ENCODE peak calls at places on chromosomes 16 and 17, in four cellular contexts. Q is H9, A is neuronal stem cell, R is mesenchymal stem cell. S is an unnamed sample.

GRCh38 chr16:49250689-49251088 is 30.9 kb downstream of the CBLN1 start:
- DNase-seq in R (no peak), A (no peak), Q (no peak), S (peak; percentile 48)

GRCh38 chr16:72291531-72291981 is 119.6 kb upstream of the PMFBP1 start:
- DNase-seq in A (no peak), R (peak; percentile 89), Q (no peak), S (no peak)

GRCh38 chr16:77918792-77919707 is 103.3 kb upstream of the CLEC3A start:
- DNase-seq in A (no peak), Q (no peak), R (peak; percentile 85), S (no peak)

GRCh38 chr17:81436294-81436849 is 41.1 kb downstream of the BAHCC1 start:
- DNase-seq in Q (no peak), A (no peak), R (peak; percentile 36), S (no peak)

GRCh38 chr17:39800540-39800939 is 62.8 kb downstream of the GRB7 start:
- DNase-seq in R (no peak), A (no peak), Q (no peak), S (no peak)

GRCh38 chr17:633133-633532 is 81.5 kb downstream of the VPS53 start:
- DNase-seq in R (peak; percentile 17), Q (no peak), A (no peak), S (no peak)

GRCh38 chr17:7885357-7886226 is 3.0 kb upstream of the CHD3 start:
- DNase-seq in Q (peak; percentile 58), A (peak; percentile 70), R (peak; percentile 64), S (peak; percentile 77)

GRCh38 chr16:75550211-75550662 is 5.8 kb downstream of the TMEM231 start:
- DNase-seq in R (peak; percentile 49), A (no peak), Q (peak; percentile 82), S (peak; percentile 92)

GRCh38 chr17:56786989-56787482 is 46.7 kb downstream of the C17orf67 start:
- DNase-seq in Q (no peak), A (no peak), R (peak; percentile 98), S (peak; percentile 73)

GRCh38 chr16:2514333-2515179 is 804 bp downstream of the ATP6V0C start:
- DNase-seq in R (no peak), Q (peak; percentile 39), A (no peak), S (peak; percentile 55)

GRCh38 chr16:57570301-57571070 is 28.0 kb downstream of the ADGRG5 start:
- DNase-seq in R (no peak), A (no peak), Q (no peak), S (no peak)

GRCh38 chr17:628507-628941 is 86.1 kb downstream of the VPS53 start:
- DNase-seq in R (peak; percentile 50), Q (no peak), A (no peak), S (no peak)

GRCh38 chr17:30021708-30022317 is 80.4 kb downstream of the EFCAB5 start:
- DNase-seq in Q (no peak), R (peak; percentile 61), A (peak; percentile 40), S (peak; percentile 57)

GRCh38 chr16:28163699-28164584 is 47.8 kb downstream of the XPO6 start:
- DNase-seq in A (no peak), Q (no peak), R (peak; percentile 31), S (peak; percentile 44)

GRCh38 chr16:89338863-89339262 is 121.4 kb downstream of the ZNF778 start:
- DNase-seq in A (no peak), R (no peak), Q (no peak), S (no peak)

GRCh38 chr16:3602320-3602653 is 9.1 kb downstream of the SLX4 start:
- DNase-seq in R (no peak), A (no peak), Q (no peak), S (no peak)

GRCh38 chr16:85316321-85316919 is 204.1 kb upstream of the CIBAR2 start:
- DNase-seq in Q (peak; percentile 86), R (peak; percentile 72), A (peak; percentile 67), S (peak; percentile 86)

DNA sequence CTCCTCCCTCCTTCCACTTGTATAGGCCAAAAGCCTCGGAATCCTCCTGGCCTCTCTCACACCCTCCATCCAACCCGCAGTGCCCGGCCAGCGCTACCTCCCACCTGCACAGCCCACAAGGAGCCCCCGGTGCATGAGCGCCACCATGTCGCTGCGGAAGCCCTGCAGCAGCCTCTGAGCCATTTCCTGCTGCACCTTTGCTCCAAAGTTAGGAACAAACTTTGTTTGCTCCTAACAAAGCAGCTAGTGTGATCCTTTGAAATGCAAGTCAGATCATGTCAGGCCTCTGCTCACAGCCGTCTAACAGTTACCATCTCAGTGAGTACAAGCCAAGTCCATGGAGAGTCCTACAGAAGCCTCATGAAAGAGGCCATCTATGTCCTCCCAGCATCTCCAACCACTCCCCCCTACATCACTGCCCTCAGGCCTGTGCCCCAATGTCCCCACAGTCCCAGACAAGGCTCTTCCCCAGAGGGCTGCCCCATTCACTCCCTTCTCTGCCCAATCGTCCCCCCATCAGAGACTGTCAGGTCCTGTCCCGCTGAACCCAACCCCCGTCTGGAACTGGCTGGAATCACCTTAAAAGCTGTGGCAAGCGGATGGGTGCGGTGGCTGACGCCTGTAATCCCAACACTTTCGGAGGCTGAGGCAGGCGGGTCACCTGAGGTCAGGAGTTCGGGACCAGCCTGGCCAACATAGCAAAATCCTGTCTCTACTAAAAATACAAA is 7.5 kb downstream of the DCAKD start:
- DNase-seq in R (no peak), A (no peak), Q (peak; percentile 58), S (no peak)
- H3K79me1 ChIP-seq in R (peaks cover 36% of the 10 kb centered on the region), A (peaks cover 4% of the 10 kb centered on the region), Q (peaks cover 3% of the 10 kb centered on the region), S (peaks cover 12% of the 10 kb centered on the region)

GRCh38 chr16:16021988-16022682 is 72.7 kb downstream of the ABCC1 start:
- DNase-seq in Q (peak; percentile 60), A (peak; percentile 32), R (peak; percentile 98), S (peak; percentile 87)

GRCh38 chr16:16021646-16021987 is 72.2 kb downstream of the ABCC1 start:
- DNase-seq in Q (no peak), A (no peak), R (no peak), S (no peak)

GRCh38 chr16:16021020-16021419 is 71.6 kb downstream of the ABCC1 start:
- DNase-seq in R (no peak), Q (no peak), A (no peak), S (no peak)

GRCh38 chr16:16020291-16020690 is 70.9 kb downstream of the ABCC1 start:
- DNase-seq in Q (no peak), A (no peak), R (no peak), S (no peak)

GRCh38 chr16:16022683-16023064 is 73.3 kb downstream of the ABCC1 start:
- DNase-seq in R (no peak), A (no peak), Q (no peak), S (no peak)
- H3K79me1 ChIP-seq in R (peaks cover 7% of the 10 kb centered on the region), A (peaks cover 2% of the 10 kb centered on the region), Q (no peaks in the 10 kb centered on the region), S (peaks cover 4% of the 10 kb centered on the region)

GRCh38 chr17:76414334-76415295 is 30.2 kb downstream of the SPHK1 start:
- DNase-seq in Q (no peak), A (no peak), R (peak; percentile 29), S (peak; percentile 27)
- H3K79me1 ChIP-seq in Q (peaks cover 3% of the 10 kb centered on the region), A (peaks cover 7% of the 10 kb centered on the region), R (peaks cover 48% of the 10 kb centered on the region), S (peaks cover 27% of the 10 kb centered on the region)

DNA sequence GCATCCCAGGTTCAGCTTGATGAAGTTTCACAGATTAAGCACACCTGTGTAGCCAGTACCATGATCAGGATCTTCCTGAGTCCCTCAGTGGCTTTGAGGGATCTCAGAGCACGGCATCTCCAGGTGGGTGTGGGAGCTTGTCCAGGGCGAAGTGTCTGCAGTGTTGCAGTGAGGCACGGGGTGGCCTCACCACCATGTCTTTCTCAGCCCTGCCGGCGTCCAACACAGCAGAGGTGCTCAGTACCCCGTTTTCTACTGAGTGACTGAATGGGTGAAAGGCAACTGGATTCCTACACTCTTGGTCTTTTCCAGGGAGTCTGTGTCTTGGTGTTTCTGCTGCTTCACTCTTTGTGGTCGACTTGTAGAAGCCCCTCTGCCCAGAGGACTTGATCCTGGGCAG is 63.7 kb downstream of the MPRIP start:
- DNase-seq in R (no peak), A (no peak), Q (no peak), S (no peak)
- H3K79me1 ChIP-seq in R (peaks cover 55% of the 10 kb centered on the region), A (peaks cover 17% of the 10 kb centered on the region), Q (no peaks in the 10 kb centered on the region), S (peaks cover 37% of the 10 kb centered on the region)

GRCh38 chr17:66481259-66481658 is 178.8 kb downstream of the PRKCA start:
- DNase-seq in Q (no peak), R (no peak), A (no peak), S (no peak)
- H3K79me1 ChIP-seq in Q (no peaks in the 10 kb centered on the region), R (peaks cover 24% of the 10 kb centered on the region), A (no peaks in the 10 kb centered on the region), S (no peaks in the 10 kb centered on the region)

DNA sequence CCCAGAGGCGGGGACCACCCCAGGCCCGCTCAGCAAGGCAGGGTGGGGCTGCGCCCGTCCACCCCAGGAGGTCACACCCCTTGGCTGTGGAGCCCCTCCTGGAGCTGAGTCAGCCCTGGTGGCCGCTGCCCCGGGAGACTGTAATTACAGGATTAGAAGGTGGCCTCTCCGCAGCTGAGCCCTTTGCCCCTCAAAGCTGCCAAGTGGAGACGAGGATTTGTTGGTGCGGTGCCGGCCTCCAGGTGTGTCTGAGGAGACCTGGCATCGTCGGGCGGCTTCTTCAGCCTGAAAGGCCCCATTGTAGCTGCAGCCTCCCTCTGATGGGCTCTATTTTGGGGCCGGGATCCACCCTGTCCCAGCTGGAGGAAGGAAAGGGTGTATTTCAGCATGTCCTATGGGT is 22.7 kb upstream of the SPNS2 start:
- DNase-seq in A (no peak), Q (no peak), R (no peak), S (no peak)
- H3K79me1 ChIP-seq in A (no peaks in the 10 kb centered on the region), Q (no peaks in the 10 kb centered on the region), R (no peaks in the 10 kb centered on the region), S (no peaks in the 10 kb centered on the region)

GRCh38 chr16:53787423-53787822 is 83.5 kb downstream of the FTO start:
- DNase-seq in A (no peak), Q (no peak), R (no peak), S (no peak)
- H3K79me1 ChIP-seq in A (no peaks in the 10 kb centered on the region), Q (no peaks in the 10 kb centered on the region), R (peaks cover 21% of the 10 kb centered on the region), S (no peaks in the 10 kb centered on the region)

GRCh38 chr16:56279132-56279531 is 87.8 kb downstream of the GNAO1 start:
- DNase-seq in R (no peak), Q (no peak), A (no peak), S (no peak)
- H3K79me1 ChIP-seq in R (no peaks in the 10 kb centered on the region), Q (no peaks in the 10 kb centered on the region), A (no peaks in the 10 kb centered on the region), S (no peaks in the 10 kb centered on the region)

DNA sequence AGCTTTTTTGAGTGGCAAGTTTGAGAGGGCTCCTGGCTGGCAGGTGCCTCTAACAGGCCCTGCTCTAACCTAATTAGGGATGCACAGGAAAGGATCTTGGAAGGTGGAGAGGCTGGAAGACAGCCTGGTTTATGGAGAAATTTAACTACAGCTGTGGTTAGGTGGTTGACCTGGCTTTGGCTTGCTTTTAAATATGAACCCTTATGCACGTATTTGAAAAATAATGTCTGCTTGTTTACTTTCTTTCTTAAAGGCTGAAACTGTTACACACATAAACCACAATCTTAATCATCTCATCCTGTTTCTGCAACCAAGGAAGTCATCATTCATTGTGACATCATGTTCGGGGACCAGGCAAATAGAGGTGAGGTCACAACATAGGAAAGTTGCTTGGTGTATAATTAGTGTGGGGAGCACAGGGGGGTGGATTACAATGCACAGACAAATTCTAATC is 23.1 kb upstream of the DHRS13 start:
- DNase-seq in Q (no peak), R (peak; percentile 93), A (no peak), S (no peak)
- H3K79me1 ChIP-seq in Q (peaks cover 20% of the 10 kb centered on the region), R (peaks cover 15% of the 10 kb centered on the region), A (no peaks in the 10 kb centered on the region), S (peaks cover 35% of the 10 kb centered on the region)